ENCODE peak calls at places on chromosomes 5 and 9, in six cellular contexts. J is body of pancreas; E is cardiac muscle cell; H is adipocyte; G is effector memory CD4-positive, alpha-beta T cell; W is CD8-positive, alpha-beta T cell. P is an unnamed sample.

GRCh38 chr5:1235379-1235778 is 10.2 kb downstream of the SLC6A18 start:
- DNase-seq in J (no peak), E (no peak), G (no peak), H (no peak), W (no peak), P (no peak)

GRCh38 chr5:92329759-92330158 is 946.6 kb upstream of the ARRDC3 start:
- DNase-seq in W (no peak), E (no peak), H (no peak), J (no peak), G (no peak), P (no peak)

GRCh38 chr5:178483620-178484019 is 106.6 kb downstream of the COL23A1 start:
- DNase-seq in W (peak; percentile 54), H (no peak), E (no peak), J (peak; percentile 20), G (peak; percentile 3), P (peak; percentile 81)

GRCh38 chr9:133236291-133237071 is 27.4 kb upstream of the OBP2B start:
- DNase-seq in H (no peak), W (no peak), G (no peak), E (no peak), J (no peak), P (no peak)

GRCh38 chr9:114811301-114811700 is 5.5 kb upstream of the TNFSF15 start:
- DNase-seq in G (no peak), H (no peak), J (peak; percentile 43), W (no peak), E (no peak), P (no peak)

GRCh38 chr9:130936285-130937117 is 2.5 kb downstream of the FIBCD1 start:
- DNase-seq in H (peak; percentile 66), G (no peak), E (peak; percentile 43), W (no peak), J (no peak), P (no peak)

GRCh38 chr9:37679649-37680402 is 29.1 kb downstream of the FRMPD1 start:
- DNase-seq in E (no peak), H (no peak), J (no peak), G (no peak), W (no peak), P (no peak)

GRCh38 chr5:79075646-79076426 is 6.3 kb downstream of the BHMT2 start:
- DNase-seq in W (no peak), E (no peak), H (no peak), G (no peak), J (no peak), P (no peak)

GRCh38 chr9:134681061-134681661 is 39.6 kb downstream of the COL5A1 start:
- DNase-seq in W (no peak), H (peak; percentile 40), G (no peak), E (no peak), J (no peak), P (no peak)

GRCh38 chr5:10842823-10843222 is 81.8 kb upstream of the DAP start:
- DNase-seq in G (no peak), J (no peak), H (no peak), W (no peak), E (no peak), P (no peak)

GRCh38 chr9:125911861-125912260 is 164.7 kb downstream of the PBX3 start:
- DNase-seq in E (no peak), W (no peak), H (no peak), J (no peak), G (no peak), P (no peak)

GRCh38 chr9:91750343-91750742 is 199.7 kb downstream of the ROR2 start:
- DNase-seq in H (peak; percentile 53), G (no peak), J (no peak), W (no peak), E (no peak), P (no peak)

GRCh38 chr5:138078006-138078643 is 5.7 kb upstream of the WNT8A start:
- DNase-seq in E (no peak), H (no peak), W (no peak), G (no peak), J (no peak), P (no peak)

GRCh38 chr5:143119301-143119769 is 284.2 kb downstream of the NR3C1 start:
- DNase-seq in H (peak; percentile 45), G (no peak), W (no peak), E (no peak), J (no peak), P (no peak)

GRCh38 chr9:110351009-110351467 is 13.4 kb upstream of the TXNDC8 start:
- DNase-seq in G (no peak), H (peak; percentile 80), J (no peak), E (no peak), W (no peak), P (no peak)

GRCh38 chr5:130528474-130528873 is 624.2 kb downstream of the CHSY3 start:
- DNase-seq in H (peak; percentile 54), G (no peak), W (no peak), E (no peak), J (no peak), P (no peak)

GRCh38 chr9:73577867-73578266 is 426.2 kb downstream of the ANXA1 start:
- DNase-seq in J (no peak), G (no peak), W (no peak), E (peak; percentile 36), H (peak; percentile 3), P (no peak)

GRCh38 chr9:2109066-2109650 is 94.0 kb downstream of the SMARCA2 start:
- DNase-seq in J (no peak), W (no peak), H (peak; percentile 79), E (no peak), G (no peak), P (no peak)

GRCh38 chr5:157816682-157817268 is 42.2 kb downstream of the CLINT1 start:
- DNase-seq in J (no peak), H (peak; percentile 64), W (no peak), G (no peak), E (peak; percentile 10), P (no peak)

GRCh38 chr5:14298126-14298847 is 155.1 kb downstream of the TRIO start:
- DNase-seq in J (no peak), E (no peak), G (no peak), W (no peak), H (peak; percentile 82), P (no peak)

GRCh38 chr9:16515207-16515606 is 355.3 kb downstream of the BNC2 start:
- DNase-seq in W (no peak), E (peak; percentile 35), H (peak; percentile 63), G (no peak), J (no peak), P (no peak)

GRCh38 chr5:157468293-157468965 is 8.4 kb downstream of the NIPAL4 start:
- DNase-seq in G (no peak), W (no peak), H (no peak), E (no peak), J (no peak), P (no peak)

GRCh38 chr9:134307223-134307600 is 19.0 kb upstream of the RXRA start:
- DNase-seq in J (peak; percentile 2), E (no peak), G (no peak), H (no peak), W (no peak), P (peak; percentile 23)

GRCh38 chr5:154365823-154366222 is 80.0 kb upstream of the SAP30L start:
- DNase-seq in W (no peak), G (no peak), E (no peak), J (no peak), H (no peak), P (no peak)

GRCh38 chr5:32449216-32449721 is 4.7 kb upstream of the ZFR start:
- DNase-seq in H (no peak), G (no peak), W (no peak), E (no peak), J (no peak), P (no peak)

GRCh38 chr5:162703914-162704313 is 636.3 kb downstream of the GABRG2 start:
- DNase-seq in G (no peak), H (no peak), J (no peak), E (peak; percentile 60), W (no peak), P (no peak)

GRCh38 chr9:135139366-135139965 is 52.0 kb downstream of the OLFM1 start:
- DNase-seq in H (no peak), W (no peak), G (no peak), J (no peak), E (no peak), P (no peak)

GRCh38 chr5:118705931-118706330 is 282.4 kb downstream of the DTWD2 start:
- DNase-seq in J (no peak), W (no peak), G (no peak), E (no peak), H (peak; percentile 59), P (no peak)

GRCh38 chr5:31220968-31221367 is 27.5 kb downstream of the CDH6 start:
- DNase-seq in G (no peak), E (peak; percentile 52), W (no peak), H (no peak), J (peak; percentile 11), P (no peak)

GRCh38 chr9:14361074-14361473 is 47.1 kb upstream of the NFIB start:
- DNase-seq in J (no peak), W (no peak), H (no peak), E (no peak), G (no peak), P (no peak)

DNA sequence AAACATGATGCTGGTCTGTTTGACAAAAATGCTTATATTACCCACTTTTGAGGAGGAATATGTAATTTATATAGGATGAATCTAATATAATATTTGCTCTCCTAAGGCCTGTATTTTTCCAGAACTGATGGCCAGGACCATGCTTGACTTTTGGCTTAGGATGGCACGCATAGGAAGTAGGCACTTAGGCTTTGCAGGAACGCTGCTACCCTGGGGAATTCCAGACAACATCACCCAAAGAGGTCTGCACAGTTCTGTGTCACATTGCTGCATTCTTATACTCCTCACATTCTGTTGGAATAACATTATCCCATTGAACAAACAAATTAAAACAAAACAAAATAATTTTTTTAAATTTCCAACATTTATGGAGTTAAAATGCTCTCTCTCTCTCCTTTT is 891.9 kb downstream of the TLE1 start:
- DNase-seq in W (no peak), J (no peak), E (no peak), H (no peak), G (no peak), P (no peak)
- H3K4me3 ChIP-seq in W (no peak overlapping the region), J (no peak overlapping the region), E (no peak overlapping the region), H (no peak overlapping the region), G (no peak overlapping the region), P (no peak overlapping the region)

GRCh38 chr5:96031180-96031579 is 69.5 kb upstream of the ELL2 start:
- DNase-seq in J (no peak), W (no peak), H (no peak), G (no peak), E (no peak), P (no peak)
- H3K4me1 ChIP-seq in J (peaks cover 9% of the 10 kb centered on the region), W (no peaks in the 10 kb centered on the region), H (peaks cover 19% of the 10 kb centered on the region), G (no peaks in the 10 kb centered on the region), E (no peaks in the 10 kb centered on the region), P (no peaks in the 10 kb centered on the region)

DNA sequence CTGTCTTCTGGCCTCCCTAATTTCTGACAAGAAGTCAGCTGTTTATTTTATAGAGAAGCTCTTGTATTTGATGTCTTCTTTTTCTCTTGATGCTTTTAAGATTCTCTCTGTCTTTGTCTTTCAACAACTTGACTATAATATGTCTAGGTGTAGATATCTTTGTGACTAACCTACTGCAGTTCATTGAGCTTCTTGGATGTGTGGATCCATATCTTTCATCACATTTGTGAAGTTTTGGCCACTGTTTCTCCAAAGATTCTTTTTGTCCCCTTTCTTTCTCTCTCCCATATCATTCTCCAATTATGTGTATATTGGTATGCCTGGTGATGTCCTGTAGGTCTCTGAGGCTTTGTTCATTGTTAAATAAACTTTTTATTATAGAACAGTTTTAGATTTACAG is 16.7 kb downstream of the SPEF2 start:
- DNase-seq in H (no peak), J (no peak), W (no peak), E (no peak), G (no peak), P (no peak)
- H3K36me3 ChIP-seq in H (peaks cover 13% of the 10 kb centered on the region), J (no peaks in the 10 kb centered on the region), W (no peaks in the 10 kb centered on the region), E (no peaks in the 10 kb centered on the region), G (peaks cover 17% of the 10 kb centered on the region), P (peaks cover 4% of the 10 kb centered on the region)

GRCh38 chr5:173399846-173400245 is 71.6 kb upstream of the STC2 start:
- DNase-seq in W (no peak), E (no peak), J (no peak), G (no peak), H (no peak), P (no peak)
- H3K4me3 ChIP-seq in W (no peak overlapping the region), E (no peak overlapping the region), J (no peak overlapping the region), G (no peak overlapping the region), H (no peak overlapping the region), P (no peak overlapping the region)

P was measured in aorta.